ENCODE peak calls at places on chromosomes 12 and 14, in four cellular contexts. Y is breast epithelium, K is heart right ventricle, E is RWPE2. S is an unnamed sample.
A peak's percentile ranks its signal among the peaks of the same experiment; 100 is the strongest.

GRCh38 chr14:55088356-55088755 is 36.9 kb downstream of the MAPK1IP1L start:
- DNase-seq in K (no peak), Y (no peak), E (no peak), S (no peak)

GRCh38 chr14:103390605-103391004 is 5.4 kb downstream of the MARK3 start:
- DNase-seq in Y (no peak), K (no peak), E (no peak), S (no peak)

GRCh38 chr12:1466481-1467260 is 127.7 kb downstream of the FBXL14 start:
- DNase-seq in Y (no peak), E (no peak), K (no peak), S (no peak)

GRCh38 chr14:49955013-49955412 is 62.1 kb downstream of the ARF6 start:
- DNase-seq in Y (no peak), K (no peak), E (peak; percentile 13), S (no peak)

GRCh38 chr14:35821546-35822411 is 4.4 kb upstream of the BRMS1L start:
- DNase-seq in E (no peak), K (no peak), Y (no peak), S (no peak)

GRCh38 chr14:103260629-103261124 is 73.4 kb upstream of the EIF5 start:
- DNase-seq in K (peak; percentile 70), E (peak; percentile 62), Y (no peak), S (peak; percentile 65)

GRCh38 chr14:34722723-34723545 is 8.5 kb upstream of the CFL2 start:
- DNase-seq in K (peak; percentile 38), Y (no peak), E (no peak), S (no peak)

GRCh38 chr12:62632521-62632920 is 165.9 kb downstream of the MON2 start:
- DNase-seq in E (no peak), K (peak; percentile 41), Y (peak; percentile 54), S (peak; percentile 71)

GRCh38 chr12:132907216-132907615 is 19.8 kb upstream of the CHFR start:
- DNase-seq in K (no peak), Y (no peak), E (no peak), S (no peak)

GRCh38 chr14:90301122-90301521 is 30.6 kb downstream of the NRDE2 start:
- DNase-seq in Y (no peak), E (no peak), K (no peak), S (no peak)

GRCh38 chr14:38536376-38537038 is 280.6 kb upstream of the CLEC14A start:
- DNase-seq in Y (no peak), K (no peak), E (no peak), S (no peak)

GRCh38 chr14:90017371-90017770 is 44.4 kb upstream of the KCNK13 start:
- DNase-seq in Y (no peak), E (no peak), K (no peak), S (no peak)

GRCh38 chr14:34376868-34377267 is 85.2 kb downstream of the SPTSSA start:
- DNase-seq in Y (no peak), K (no peak), E (no peak), S (no peak)

GRCh38 chr12:65443038-65443437 is 164.6 kb downstream of the MSRB3 start:
- DNase-seq in K (no peak), Y (no peak), E (no peak), S (no peak)

GRCh38 chr14:54781080-54781479 is 121.5 kb downstream of the GCH1 start:
- DNase-seq in Y (no peak), K (no peak), E (no peak), S (no peak)

GRCh38 chr14:59187802-59188460 is 536 bp upstream of the DAAM1 start:
- DNase-seq in K (peak; percentile 25), Y (no peak), E (no peak), S (peak; percentile 54)

GRCh38 chr14:55458800-55459577 is 18.6 kb upstream of the TBPL2 start:
- DNase-seq in E (no peak), K (no peak), Y (no peak), S (no peak)

GRCh38 chr12:26636710-26637328 is 196.2 kb downstream of the ITPR2 start:
- DNase-seq in E (no peak), K (no peak), Y (no peak), S (no peak)

GRCh38 chr14:20679907-20680306 is 4.5 kb upstream of the RNASE4 start:
- DNase-seq in Y (no peak), K (no peak), E (no peak), S (peak; percentile 71)

GRCh38 chr12:108559748-108560147 is 1.2 kb downstream of the SART3 start:
- DNase-seq in E (no peak), Y (no peak), K (no peak), S (no peak)
- TF ChIP-seq CTCF in E (no peak), Y (no peak), K (no peak), S (no peak)

DNA sequence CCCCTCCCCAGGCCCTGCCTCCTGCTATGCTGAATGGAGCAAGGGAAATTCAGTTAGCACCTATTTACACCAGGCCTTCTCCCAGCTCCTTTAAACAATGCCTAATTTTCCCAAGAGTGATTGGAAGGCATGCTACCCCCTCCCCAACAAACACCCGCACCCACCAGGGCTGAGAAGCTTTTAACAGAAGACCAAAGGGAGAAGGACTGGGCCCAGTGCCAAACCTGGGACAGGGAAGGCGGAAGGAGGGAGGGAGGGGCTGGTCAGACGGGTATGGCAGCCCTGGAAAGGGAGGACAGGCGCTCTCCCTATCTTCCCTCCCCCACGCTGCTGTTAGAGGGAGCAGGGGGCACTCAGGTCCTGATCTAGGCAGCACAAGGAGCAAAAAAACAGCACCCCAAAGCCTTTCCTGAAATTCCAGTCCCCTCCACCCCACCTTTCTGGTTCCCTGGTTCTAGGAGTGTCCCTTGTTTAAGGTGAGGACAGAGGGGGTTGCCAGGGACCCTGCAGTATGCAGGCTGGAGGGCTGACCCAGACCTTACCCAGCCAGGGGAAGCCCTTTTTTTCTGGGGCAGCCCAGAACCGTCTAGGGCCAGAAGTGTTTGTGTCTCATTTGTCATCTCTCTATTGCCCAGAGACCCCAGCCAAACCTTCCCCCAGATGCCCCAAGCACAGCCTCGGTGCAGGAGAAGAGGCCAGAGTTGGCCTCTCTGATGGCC is 2.4 kb upstream of the KRT8 start:
- DNase-seq in Y (peak; percentile 95), K (no peak), E (peak; percentile 89), S (peak; percentile 95)
- H3K4me3 ChIP-seq in Y (peak overlapping the region; percentile 23), K (no peak overlapping the region), E (no peak overlapping the region), S (no peak overlapping the region)

GRCh38 chr14:61503167-61503801 is 181.9 kb downstream of the PRKCH start:
- DNase-seq in Y (no peak), K (no peak), E (no peak), S (no peak)
- H3K4me1 ChIP-seq in Y (no peaks in the 10 kb centered on the region), K (peaks cover 26% of the 10 kb centered on the region), E (peaks cover 29% of the 10 kb centered on the region), S (peaks cover 4% of the 10 kb centered on the region)

GRCh38 chr14:23916446-23916845 is 37.1 kb upstream of the DHRS4 start:
- DNase-seq in E (no peak), Y (no peak), K (no peak), S (no peak)

GRCh38 chr14:23916038-23916437 is 37.5 kb upstream of the DHRS4 start:
- DNase-seq in K (no peak), E (no peak), Y (no peak), S (no peak)

GRCh38 chr14:23910081-23910875 is 43.3 kb upstream of the DHRS4 start:
- DNase-seq in K (no peak), E (no peak), Y (no peak), S (peak; percentile 77)

GRCh38 chr14:23915559-23915958 is 38.0 kb upstream of the DHRS4 start:
- DNase-seq in Y (no peak), K (no peak), E (no peak), S (no peak)

GRCh38 chr14:23910876-23911210 is 42.7 kb upstream of the DHRS4 start:
- DNase-seq in Y (no peak), E (no peak), K (no peak), S (no peak)
- TF ChIP-seq CTCF in Y (no peak), E (peak; percentile 63), K (no peak), S (no peak)

GRCh38 chr14:22979748-22980392 is 2.5 kb downstream of the AJUBA start:
- DNase-seq in E (no peak), Y (no peak), K (no peak), S (no peak)
- H3K4me3 ChIP-seq in E (peak overlapping the region; percentile 91), Y (peak overlapping the region; percentile 89), K (peak overlapping the region; percentile 82), S (no peak overlapping the region)

GRCh38 chr14:68949236-68949965 is 29.7 kb downstream of the ACTN1 start:
- DNase-seq in E (no peak), K (no peak), Y (no peak), S (no peak)

GRCh38 chr14:68950111-68950510 is 29.0 kb downstream of the ACTN1 start:
- DNase-seq in K (no peak), Y (no peak), E (no peak), S (no peak)

GRCh38 chr14:68952544-68953535 is 26.3 kb downstream of the ACTN1 start:
- DNase-seq in Y (no peak), K (peak; percentile 77), E (no peak), S (no peak)

GRCh38 chr14:68951051-68951797 is 27.9 kb downstream of the ACTN1 start:
- DNase-seq in K (peak; percentile 83), E (peak; percentile 100), Y (peak; percentile 91), S (peak; percentile 87)

GRCh38 chr14:68951800-68952540 is 27.1 kb downstream of the ACTN1 start:
- DNase-seq in Y (no peak), E (no peak), K (no peak), S (peak; percentile 51)
- H3K4me1 ChIP-seq in Y (peaks cover 50% of the 10 kb centered on the region), E (peaks cover 98% of the 10 kb centered on the region), K (peaks cover 97% of the 10 kb centered on the region), S (peaks cover 67% of the 10 kb centered on the region)

GRCh38 chr12:57765698-57766463 is 997 bp downstream of the CYP27B1 start:
- DNase-seq in Y (no peak), K (no peak), E (no peak), S (peak; percentile 65)

GRCh38 chr12:57766464-57767311 is at the start of gene CYP27B1:
- DNase-seq in Y (no peak), K (no peak), E (peak; percentile 85), S (peak; percentile 38)

GRCh38 chr12:57764662-57765002 is 2.2 kb downstream of the CYP27B1 start:
- DNase-seq in K (no peak), Y (no peak), E (no peak), S (peak; percentile 54)

GRCh38 chr12:57763881-57764661 is 2.8 kb downstream of the CYP27B1 start:
- DNase-seq in Y (no peak), K (no peak), E (no peak), S (no peak)

DNA sequence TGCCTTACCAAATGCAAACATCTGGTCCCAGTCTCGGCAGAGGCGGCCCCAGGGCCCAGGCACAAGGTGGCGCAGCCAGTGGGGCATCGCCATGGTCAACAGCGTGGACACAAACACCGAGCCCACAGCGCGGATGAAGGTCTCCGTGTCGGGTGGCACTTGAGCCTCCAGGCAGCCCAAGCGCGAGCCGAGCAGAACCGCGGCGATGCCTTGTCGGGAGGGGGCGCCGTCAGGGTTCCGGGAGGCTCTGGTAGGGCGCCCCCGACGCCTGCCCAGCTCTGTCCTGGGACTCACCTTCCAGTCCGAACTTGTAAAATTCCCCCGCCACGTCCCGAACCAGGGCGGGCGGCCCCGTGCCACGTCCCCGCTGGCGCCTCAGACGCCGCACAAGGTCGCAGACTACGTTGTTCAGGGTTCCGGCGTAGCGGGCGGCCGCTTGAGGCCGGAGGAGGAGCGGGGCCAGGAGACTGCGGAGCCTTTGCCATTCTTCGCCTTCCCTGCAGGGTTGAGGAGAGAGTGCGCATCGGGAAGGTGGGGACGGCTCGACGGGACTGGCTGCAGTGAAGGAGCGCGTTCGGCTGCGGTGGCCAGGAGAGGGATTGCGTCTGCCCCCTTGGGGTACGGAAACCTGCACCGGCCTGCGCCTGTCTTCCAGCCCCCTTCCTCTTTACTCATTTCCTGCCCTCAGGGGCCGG is 1.7 kb downstream of the CYP27B1 start:
- DNase-seq in Y (peak; percentile 54), K (no peak), E (peak; percentile 87), S (peak; percentile 66)
- TF ChIP-seq CTCF in Y (no peak), K (peak; percentile 44), E (peak; percentile 63), S (no peak)

GRCh38 chr12:104637616-104638015 is 180.9 kb downstream of the CHST11 start:
- DNase-seq in Y (no peak), E (no peak), K (no peak), S (no peak)
- H3K4me3 ChIP-seq in Y (no peak overlapping the region), E (no peak overlapping the region), K (no peak overlapping the region), S (no peak overlapping the region)

S was measured in mucosa of descending colon.